ENCODE peak calls at places on chromosomes 11 and 22, in six cellular contexts. K is GM23338, F is MM.1S, N is GM23248, V is endothelial cell of umbilical vein, I is H9. R is an unnamed sample.

GRCh38 chr22:45223304-45224117 is 17.2 kb downstream of the KIAA0930 start:
- DNase-seq in V (no peak), K (no peak), F (no peak), N (no peak), I (no peak), R (no peak)

GRCh38 chr11:113618360-113618759 is 87.7 kb downstream of the TMPRSS5 start:
- DNase-seq in K (no peak), F (no peak), N (peak; percentile 81), I (no peak), V (no peak), R (no peak)

GRCh38 chr11:12485328-12485727 is 108.0 kb downstream of the PARVA start:
- DNase-seq in F (no peak), I (no peak), K (no peak), N (no peak), V (peak; percentile 14), R (no peak)

GRCh38 chr11:47152953-47153950 is 23.4 kb downstream of the ARFGAP2 start:
- DNase-seq in I (peak; percentile 88), F (peak; percentile 49), K (peak; percentile 93), V (peak; percentile 76), N (peak; percentile 85), R (peak; percentile 71)

GRCh38 chr11:86955674-86956522 is 703 bp upstream of the FZD4 start:
- DNase-seq in V (peak; percentile 92), N (peak; percentile 84), I (peak; percentile 86), F (peak; percentile 69), K (peak; percentile 89), R (no peak)

GRCh38 chr11:14973621-14974020 is 1.5 kb upstream of the CALCA start:
- DNase-seq in K (peak; percentile 60), N (peak; percentile 47), V (no peak), F (no peak), I (peak; percentile 44), R (no peak)

GRCh38 chr22:36081023-36081431 is 52.4 kb upstream of the RBFOX2 start:
- DNase-seq in F (no peak), I (no peak), K (no peak), N (peak; percentile 95), V (no peak), R (no peak)

GRCh38 chr11:10892250-10892649 is 34.4 kb upstream of the ZBED5 start:
- DNase-seq in V (no peak), K (no peak), I (no peak), N (no peak), F (no peak), R (no peak)

GRCh38 chr22:21448627-21449416 is 18.4 kb upstream of the TMEM191C start:
- DNase-seq in K (no peak), V (no peak), N (no peak), I (peak; percentile 18), F (no peak), R (no peak)

DNA sequence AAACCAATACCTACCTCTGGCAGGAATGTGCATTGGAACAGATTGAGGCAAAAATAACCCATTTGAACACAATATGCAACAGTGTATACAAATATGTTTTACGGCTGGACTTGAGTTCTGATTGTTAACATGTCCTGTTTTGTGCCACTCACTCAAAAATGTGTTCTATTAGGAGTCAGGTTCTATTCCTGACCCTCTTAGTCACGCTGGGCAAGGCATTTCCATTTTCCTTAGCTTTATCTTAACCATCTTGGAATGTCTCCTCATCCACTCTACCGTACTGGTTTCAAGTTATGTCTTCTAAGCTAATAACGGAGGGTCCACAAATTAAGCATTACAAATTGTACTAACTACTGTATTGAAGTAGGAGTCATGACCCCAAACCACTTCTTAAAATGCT is 78.6 kb downstream of the MAML2 start:
- DNase-seq in K (no peak), I (no peak), V (no peak), N (no peak), F (no peak), R (no peak)
- H3K27ac ChIP-seq in K (no peak overlapping the region), I (no peak overlapping the region), V (peak overlapping the region; percentile 15), N (no peak overlapping the region), F (no peak overlapping the region), R (no peak overlapping the region)

DNA sequence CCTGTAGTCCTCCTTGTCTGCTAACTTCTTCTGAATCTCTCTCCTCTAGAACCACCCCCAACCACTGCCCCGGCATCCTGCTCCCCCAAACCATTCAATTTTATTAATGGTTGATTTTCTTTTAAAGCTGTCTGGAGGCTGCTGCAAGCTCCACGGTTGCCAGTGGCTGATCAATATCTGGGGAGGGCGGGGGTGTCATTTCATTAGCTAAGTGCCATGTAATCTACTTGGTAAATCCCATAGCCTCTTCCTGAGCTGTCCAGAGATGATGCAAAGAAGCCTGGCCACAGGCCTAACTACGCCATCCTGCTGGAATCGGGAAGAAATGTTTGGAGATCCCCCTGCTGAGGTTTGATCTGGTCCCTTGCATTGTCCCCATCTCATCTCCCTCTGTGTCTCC is 440.1 kb downstream of the MIAT start:
- DNase-seq in V (no peak), I (no peak), F (no peak), N (no peak), K (no peak), R (no peak)
- H2AFZ ChIP-seq in V (no peak overlapping the region), I (no peak overlapping the region), F (no peak overlapping the region), N (no peak overlapping the region), K (no peak overlapping the region), R (no peak overlapping the region)

DNA sequence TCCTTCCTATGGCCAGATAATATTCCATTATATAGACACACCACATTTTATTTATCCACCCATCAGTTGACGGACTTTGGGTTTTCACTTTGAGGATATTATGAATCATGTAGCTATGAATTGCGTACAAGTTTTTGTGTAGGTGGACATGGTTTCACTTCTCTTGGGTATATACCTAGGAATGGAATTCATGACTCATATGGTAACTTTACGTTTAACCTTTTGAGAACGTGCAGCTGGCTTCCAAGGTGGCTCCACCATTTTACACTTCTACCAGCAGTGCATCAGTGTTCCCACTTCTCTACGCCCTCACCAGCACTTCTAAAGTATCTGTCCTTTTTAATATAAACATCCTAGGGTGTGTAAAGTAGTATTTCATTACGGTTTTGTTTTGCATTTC is 112.0 kb downstream of the PLEKHA7 start:
- DNase-seq in V (no peak), F (no peak), N (no peak), I (no peak), K (no peak), R (no peak)
- H3K4me2 ChIP-seq in V (peak overlapping the region; percentile 86), F (peak overlapping the region; percentile 50), N (no peak overlapping the region), I (no peak overlapping the region), K (no peak overlapping the region), R (no peak overlapping the region)

GRCh38 chr22:20137671-20138416 is 6.2 kb downstream of the ZDHHC8 start:
- DNase-seq in I (no peak), N (no peak), F (no peak), V (no peak), K (no peak), R (no peak)
- H3K27ac ChIP-seq in I (no peak overlapping the region), N (no peak overlapping the region), F (no peak overlapping the region), V (no peak overlapping the region), K (no peak overlapping the region), R (no peak overlapping the region)

R was measured in DND-41.